ENCODE peak calls at places on chromosomes 4 and X, in five cellular contexts. One of them, this sample, is unnamed.

GRCh38 chr4:22668301-22668700 is 24.4 kb upstream of the GBA3 start:
- DNase-seq in ureter: no peak
- DNase-seq in mammary epithelial cell: no peak
- DNase-seq in Daoy: peak
- DNase-seq in AG09319: no peak
- DNase-seq in this sample: no peak

GRCh38 chr4:142112451-142112850 is 476.1 kb downstream of the IL15 start:
- DNase-seq in ureter: no peak
- DNase-seq in mammary epithelial cell: no peak
- DNase-seq in Daoy: no peak
- DNase-seq in AG09319: no peak
- DNase-seq in this sample: no peak

GRCh38 chr4:83197555-83198235 is 83.2 kb upstream of the PLAC8 start:
- DNase-seq in ureter: no peak
- DNase-seq in mammary epithelial cell: no peak
- DNase-seq in Daoy: no peak
- DNase-seq in AG09319: no peak
- DNase-seq in this sample: no peak

GRCh38 chr4:8581094-8581861 is 1.1 kb downstream of the GPR78 start:
- DNase-seq in ureter: no peak
- DNase-seq in mammary epithelial cell: no peak
- DNase-seq in Daoy: no peak
- DNase-seq in AG09319: no peak
- DNase-seq in this sample: no peak

GRCh38 chr4:83361416-83362196 is 27.0 kb upstream of the HPSE start:
- DNase-seq in ureter: no peak
- DNase-seq in mammary epithelial cell: no peak
- DNase-seq in Daoy: no peak
- DNase-seq in AG09319: no peak
- DNase-seq in this sample: no peak

GRCh38 chr4:180057198-180057821 is 2185.9 kb upstream of the TENM3 start:
- DNase-seq in ureter: no peak
- DNase-seq in mammary epithelial cell: no peak
- DNase-seq in Daoy: peak
- DNase-seq in AG09319: no peak
- DNase-seq in this sample: peak

GRCh38 chrX:153723351-153724251 is 586 bp downstream of the BCAP31 start:
- DNase-seq in ureter: no peak
- DNase-seq in mammary epithelial cell: peak
- DNase-seq in Daoy: peak
- DNase-seq in AG09319: no peak
- DNase-seq in this sample: peak

GRCh38 chr4:2258091-2259035 is 3.5 kb downstream of the MXD4 start:
- DNase-seq in ureter: no peak
- DNase-seq in mammary epithelial cell: no peak
- DNase-seq in Daoy: peak
- DNase-seq in AG09319: no peak
- DNase-seq in this sample: no peak

GRCh38 chr4:11051181-11051580 is 366.6 kb upstream of the CLNK start:
- DNase-seq in ureter: no peak
- DNase-seq in mammary epithelial cell: no peak
- DNase-seq in Daoy: no peak
- DNase-seq in AG09319: no peak
- DNase-seq in this sample: no peak

GRCh38 chr4:41189669-41190068 is 24.7 kb downstream of the APBB2 start:
- DNase-seq in ureter: no peak
- DNase-seq in mammary epithelial cell: no peak
- DNase-seq in Daoy: no peak
- DNase-seq in AG09319: no peak
- DNase-seq in this sample: no peak

GRCh38 chr4:103118171-103118570 is 18.5 kb upstream of the BDH2 start:
- DNase-seq in ureter: no peak
- DNase-seq in mammary epithelial cell: no peak
- DNase-seq in Daoy: no peak
- DNase-seq in AG09319: no peak
- DNase-seq in this sample: no peak

GRCh38 chr4:54554339-54554990 is 103.3 kb upstream of the KIT start:
- DNase-seq in ureter: no peak
- DNase-seq in mammary epithelial cell: no peak
- DNase-seq in Daoy: no peak
- DNase-seq in AG09319: no peak
- DNase-seq in this sample: no peak

GRCh38 chr4:105937759-105938158 is 42.5 kb downstream of the NPNT start:
- DNase-seq in ureter: no peak
- DNase-seq in mammary epithelial cell: no peak
- DNase-seq in Daoy: no peak
- DNase-seq in AG09319: no peak
- DNase-seq in this sample: no peak

GRCh38 chrX:15451913-15452312 is 41.2 kb downstream of the PIR start:
- DNase-seq in ureter: peak
- DNase-seq in mammary epithelial cell: peak
- DNase-seq in Daoy: no peak
- DNase-seq in AG09319: no peak
- DNase-seq in this sample: no peak

GRCh38 chr4:183840311-183840710 is 64.8 kb upstream of the STOX2 start:
- DNase-seq in ureter: peak
- DNase-seq in mammary epithelial cell: peak
- DNase-seq in Daoy: peak
- DNase-seq in AG09319: peak
- DNase-seq in this sample: peak

GRCh38 chr4:190020790-190021717 is 6.0 kb downstream of the FRG2 start:
- DNase-seq in ureter: no peak
- DNase-seq in mammary epithelial cell: peak
- DNase-seq in Daoy: peak
- DNase-seq in AG09319: no peak
- DNase-seq in this sample: peak

GRCh38 chrX:54479471-54480122 is 16.4 kb downstream of the FGD1 start:
- DNase-seq in ureter: no peak
- DNase-seq in mammary epithelial cell: no peak
- DNase-seq in Daoy: no peak
- DNase-seq in AG09319: no peak
- DNase-seq in this sample: no peak

GRCh38 chr4:81601270-81601694 is 129.6 kb upstream of the RASGEF1B start:
- DNase-seq in ureter: no peak
- DNase-seq in mammary epithelial cell: no peak
- DNase-seq in Daoy: no peak
- DNase-seq in AG09319: no peak
- DNase-seq in this sample: no peak